ENCODE peak calls at places on chromosomes 16 and 17, in five cellular contexts. Y is Peyer's patch, F is mammary epithelial cell, D is lung, E is spleen. O is an unnamed sample. For H3K9me3, the result is how much of the 10 kb centered on the place peaks cover.

GRCh38 chr17:56834380-56835258 is 668 bp downstream of the DGKE start:
- DNase-seq in Y (peak), D (no peak), E (peak), F (peak), O (peak)

GRCh38 chr17:37828313-37829124 is 83.7 kb upstream of the HNF1B start:
- DNase-seq in D (no peak), E (no peak), F (no peak), Y (no peak), O (no peak)

GRCh38 chr17:77530591-77530990 is 389.8 kb downstream of the SEC14L1 start:
- DNase-seq in E (peak), Y (no peak), F (no peak), D (no peak), O (no peak)

GRCh38 chr16:49638696-49639629 is 216.9 kb downstream of the ZNF423 start:
- DNase-seq in E (peak), D (no peak), F (no peak), Y (no peak), O (peak)

GRCh38 chr16:59048876-59049275 is 314.8 kb upstream of the GOT2 start:
- DNase-seq in E (no peak), D (no peak), Y (no peak), F (no peak), O (no peak)

GRCh38 chr16:88781140-88782077 is 3.6 kb downstream of the PIEZO1 start:
- DNase-seq in F (no peak), D (no peak), E (peak), Y (peak), O (no peak)

GRCh38 chr16:51268237-51268636 is 117.2 kb upstream of the SALL1 start:
- DNase-seq in F (no peak), E (no peak), D (no peak), Y (no peak), O (no peak)

GRCh38 chr16:47687694-47688093 is 226.6 kb downstream of the PHKB start:
- DNase-seq in D (no peak), F (peak), Y (no peak), E (no peak), O (no peak)

GRCh38 chr17:35889818-35890773 is 9.9 kb upstream of the CCL5 start:
- DNase-seq in F (peak), E (no peak), D (no peak), Y (no peak), O (no peak)

GRCh38 chr17:76736349-76737081 is 616 bp downstream of the SRSF2 start:
- DNase-seq in Y (peak), D (peak), F (peak), E (peak), O (peak)

GRCh38 chr17:41975099-41976083 is 8.8 kb downstream of the CNP start:
- DNase-seq in E (peak), D (no peak), F (no peak), Y (no peak), O (no peak)

GRCh38 chr17:61371179-61371578 is 28.5 kb upstream of the TBX2 start:
- DNase-seq in Y (no peak), E (no peak), D (no peak), F (no peak), O (no peak)

GRCh38 chr17:37301288-37301687 is 74.5 kb upstream of the C17orf78 start:
- DNase-seq in D (no peak), Y (no peak), F (no peak), E (no peak), O (no peak)

GRCh38 chr16:22088642-22089041 is 3.7 kb upstream of the VWA3A start:
- DNase-seq in F (no peak), Y (no peak), D (no peak), E (no peak), O (no peak)

GRCh38 chr17:40062347-40063033 is at the start of gene THRA:
- DNase-seq in E (peak), F (no peak), D (peak), Y (peak), O (peak)

GRCh38 chr16:2009791-2010510 is at the start of gene ZNF598:
- DNase-seq in F (peak), D (peak), Y (peak), E (peak), O (peak)

GRCh38 chr17:35801583-35802224 is 6.3 kb upstream of the MMP28 start:
- DNase-seq in F (no peak), D (no peak), Y (peak), E (peak), O (peak)

GRCh38 chr17:80377798-80378197 is 37.2 kb upstream of the ENDOV start:
- DNase-seq in F (no peak), Y (no peak), E (peak), D (no peak), O (no peak)

GRCh38 chr16:30063893-30064745 is 1.4 kb upstream of the ALDOA start:
- DNase-seq in Y (peak), D (peak), F (no peak), E (peak), O (peak)

GRCh38 chr16:72847187-72848044 is 200.5 kb downstream of the ZFHX3 start:
- DNase-seq in Y (no peak), E (no peak), F (no peak), D (no peak), O (no peak)

GRCh38 chr16:85614338-85615013 is 1.4 kb downstream of the GSE1 start:
- DNase-seq in E (peak), D (no peak), F (no peak), Y (no peak), O (peak)

GRCh38 chr16:85613609-85614337 is 651 bp downstream of the GSE1 start:
- DNase-seq in Y (peak), E (peak), D (peak), F (no peak), O (peak)

GRCh38 chr16:85611455-85612190 is 1.5 kb upstream of the GSE1 start:
- DNase-seq in Y (peak), D (peak), E (peak), F (peak), O (peak)

GRCh38 chr16:85612191-85612800 is 826 bp upstream of the GSE1 start:
- DNase-seq in F (peak), Y (peak), E (peak), D (peak), O (peak)

DNA sequence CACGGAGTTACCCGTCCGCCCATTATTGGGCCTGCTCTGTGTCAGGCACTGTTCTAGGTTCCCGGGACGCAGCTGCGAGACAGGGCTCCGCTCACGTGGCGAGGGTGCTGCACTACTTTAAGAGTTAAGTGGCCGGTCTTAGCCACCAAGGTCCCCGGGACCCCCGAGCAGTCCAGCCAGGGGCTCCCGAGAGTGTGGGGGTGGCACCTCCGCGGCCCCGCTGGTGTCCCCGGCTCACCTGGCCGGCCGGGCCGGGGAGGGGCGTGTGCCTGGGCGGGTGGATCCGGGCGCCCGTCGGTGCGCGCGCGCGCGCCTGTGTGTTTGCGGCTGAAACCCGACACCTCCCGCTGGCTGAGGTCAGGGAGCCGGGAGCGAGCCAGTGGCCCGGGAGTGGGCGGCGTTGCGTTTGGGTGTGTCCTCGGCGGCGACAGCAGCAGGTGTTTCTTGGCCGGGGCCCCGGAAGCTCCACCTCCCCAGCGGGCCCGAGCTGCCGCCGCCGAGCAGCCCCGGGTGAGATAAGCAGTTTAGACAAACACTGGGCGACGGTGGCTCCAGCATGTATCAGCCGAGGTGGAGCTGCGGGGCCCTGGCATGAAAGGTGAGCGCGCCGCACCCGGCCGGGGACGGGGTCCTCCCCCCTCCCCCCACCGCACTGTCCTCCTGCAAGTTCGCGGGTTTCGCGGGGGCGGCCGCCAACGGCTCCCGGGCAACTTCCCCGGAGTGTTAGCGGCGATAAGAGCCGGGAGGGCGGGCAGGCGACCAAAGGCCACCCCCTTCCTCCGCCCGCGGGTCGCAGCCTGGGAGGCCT is at the start of gene GSE1:
- DNase-seq in E (peak), F (peak), Y (peak), D (peak), O (peak)
- H3K4me3 ChIP-seq in E (peak), F (peak), Y (peak), D (peak), O (peak)

GRCh38 chr17:64741038-64741641 is 79.0 kb upstream of the SMURF2 start:
- DNase-seq in F (peak), E (no peak), D (peak), Y (no peak), O (no peak)

GRCh38 chr17:64732336-64733006 is 70.4 kb upstream of the SMURF2 start:
- DNase-seq in D (no peak), Y (no peak), E (no peak), F (no peak), O (peak)

GRCh38 chr17:64739316-64740058 is 77.4 kb upstream of the SMURF2 start:
- DNase-seq in D (no peak), Y (no peak), F (peak), E (no peak), O (no peak)

GRCh38 chr17:64741924-64742670 is 80.0 kb upstream of the SMURF2 start:
- DNase-seq in F (no peak), Y (peak), D (peak), E (no peak), O (no peak)

DNA sequence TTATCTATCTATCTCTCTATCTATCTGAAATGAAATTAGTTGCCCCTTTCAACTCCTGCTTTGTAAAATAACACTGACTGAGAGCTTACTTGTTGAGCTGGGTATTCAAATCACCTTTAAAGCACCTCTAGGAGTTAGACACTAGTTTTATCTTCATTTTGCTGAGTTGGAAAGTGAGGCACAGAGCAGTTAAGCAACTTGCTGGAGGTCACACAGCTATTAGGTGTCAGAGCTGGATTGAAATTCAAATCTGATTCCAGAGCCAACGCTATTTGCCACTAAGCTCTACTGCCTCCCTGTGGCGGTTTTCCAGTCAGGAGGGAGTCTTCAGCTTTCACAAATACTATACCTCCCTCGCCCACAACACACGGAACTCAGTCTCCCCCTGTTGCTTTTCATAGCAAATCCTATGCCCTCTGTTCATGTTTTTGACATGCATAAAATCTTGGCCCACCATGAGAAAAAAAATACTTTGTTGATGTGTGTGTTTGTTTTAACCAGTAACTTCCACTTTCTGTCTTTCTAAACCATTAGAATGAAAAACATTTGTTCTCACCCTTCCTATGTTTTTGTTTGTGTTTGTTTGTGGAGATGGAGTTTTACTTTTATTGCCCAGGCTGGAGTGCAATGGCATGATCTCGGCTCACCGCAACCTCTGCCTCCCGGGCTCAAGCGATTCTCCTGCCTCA is 74.8 kb upstream of the SMURF2 start:
- DNase-seq in F (peak), Y (peak), E (no peak), D (no peak), O (no peak)
- TF ChIP-seq CTCF in F (peak), Y (peak), E (peak), D (peak), O (peak)

DNA sequence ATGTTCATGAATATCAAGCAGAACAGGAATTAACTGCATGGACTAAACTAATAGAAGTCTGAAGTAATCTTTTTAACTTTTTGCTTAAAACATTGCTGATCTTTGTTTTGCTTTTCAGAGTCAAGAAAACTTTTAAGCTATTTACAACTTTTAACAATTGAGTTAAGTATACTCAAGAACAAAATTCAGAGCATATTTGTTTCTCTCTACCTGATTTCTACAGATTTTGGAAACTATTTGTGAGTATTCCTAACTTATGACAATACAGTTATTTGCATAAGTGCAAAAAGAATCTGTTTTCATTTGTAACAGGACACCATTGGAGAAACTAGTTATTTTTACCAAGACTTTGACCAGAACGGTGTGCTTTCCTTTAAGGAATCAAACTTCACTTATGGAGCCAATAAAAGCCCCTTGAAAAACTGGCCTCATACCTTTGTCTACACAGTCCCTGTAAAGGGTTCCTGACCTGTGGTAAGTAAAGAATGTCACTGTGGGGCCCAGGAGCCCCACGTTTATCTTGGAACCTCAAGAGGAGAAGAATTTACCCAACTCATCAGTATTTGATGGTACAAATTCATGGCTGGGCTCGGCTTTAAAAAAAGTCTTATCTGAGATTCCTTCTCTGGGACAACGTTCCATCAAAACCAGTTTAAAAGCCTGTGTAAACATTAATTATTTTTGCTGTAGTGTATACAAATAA is 11.3 kb upstream of the LDHD start:
- DNase-seq in F (no peak), D (no peak), E (no peak), Y (no peak), O (no peak)
- H3K9me3 ChIP-seq in F (under half), D (under half), E (under half), Y (under half), O (under half)

DNA sequence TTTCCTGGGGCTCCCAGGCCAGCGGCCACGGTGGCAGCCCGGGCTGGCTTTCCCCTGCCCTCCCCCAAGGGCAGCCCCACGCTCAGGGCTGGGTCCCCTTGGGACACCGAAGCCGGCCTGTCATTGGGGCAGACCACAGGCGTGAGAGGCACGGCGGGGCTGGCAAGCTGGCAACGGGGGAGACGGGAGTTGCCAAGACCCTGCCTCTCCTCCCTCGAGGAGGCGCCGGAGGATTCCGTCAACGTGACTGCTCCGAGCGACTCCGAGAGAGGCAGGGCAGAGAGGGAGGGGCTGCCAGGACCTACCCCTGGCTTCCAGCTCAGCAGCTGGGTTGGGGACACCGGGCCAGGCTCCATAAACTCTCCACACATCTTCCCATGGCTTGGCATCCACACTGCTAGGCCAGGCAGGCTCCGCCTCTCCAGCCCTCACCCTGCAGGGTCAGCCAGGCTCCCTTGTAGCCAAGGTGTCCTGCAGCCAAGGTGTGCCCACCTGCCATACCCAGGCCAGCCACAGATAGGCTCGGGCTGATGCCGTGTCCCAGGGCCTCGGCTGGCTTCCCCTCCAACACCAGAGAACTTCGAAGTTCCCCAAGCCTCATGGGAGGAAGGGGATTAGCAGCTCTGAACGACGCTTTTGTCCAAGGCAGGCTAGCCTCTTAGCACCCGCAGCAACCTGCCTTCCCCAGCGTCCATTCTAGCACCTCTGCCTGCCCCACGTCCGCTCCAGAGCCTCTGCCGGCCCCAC is 25.5 kb downstream of the TIMM22 start:
- DNase-seq in E (no peak), D (no peak), Y (no peak), F (no peak), O (no peak)
- H3K4me3 ChIP-seq in E (no peak), D (no peak), Y (no peak), F (no peak), O (no peak)

GRCh38 chr17:29292992-29293889 is 707 bp downstream of the NUFIP2 start:
- DNase-seq in Y (peak), E (peak), D (peak), F (peak), O (peak)

GRCh38 chr17:29294580-29294900 is 592 bp upstream of the NUFIP2 start:
- DNase-seq in F (no peak), E (no peak), Y (no peak), D (no peak), O (no peak)

GRCh38 chr17:29295420-29295819 is 1.5 kb upstream of the NUFIP2 start:
- DNase-seq in Y (no peak), D (no peak), F (no peak), E (no peak), O (no peak)

GRCh38 chr17:29292071-29292991 is 1.6 kb downstream of the NUFIP2 start:
- DNase-seq in Y (peak), F (peak), D (peak), E (peak), O (peak)

GRCh38 chr17:29293890-29294579 is at the start of gene NUFIP2:
- DNase-seq in Y (peak), D (peak), E (peak), F (peak), O (peak)
- TF ChIP-seq CTCF in Y (no peak), D (no peak), E (no peak), F (no peak), O (no peak)

GRCh38 chr17:53499277-53499676 is 323.4 kb upstream of the KIF2B start:
- DNase-seq in F (no peak), Y (no peak), E (no peak), D (no peak), O (no peak)

GRCh38 chr17:53492532-53492931 is 330.2 kb upstream of the KIF2B start:
- DNase-seq in Y (no peak), D (no peak), E (no peak), F (no peak), O (no peak)

GRCh38 chr17:53490447-53490968 is 332.2 kb upstream of the KIF2B start:
- DNase-seq in E (no peak), Y (no peak), D (no peak), F (no peak), O (peak)

DNA sequence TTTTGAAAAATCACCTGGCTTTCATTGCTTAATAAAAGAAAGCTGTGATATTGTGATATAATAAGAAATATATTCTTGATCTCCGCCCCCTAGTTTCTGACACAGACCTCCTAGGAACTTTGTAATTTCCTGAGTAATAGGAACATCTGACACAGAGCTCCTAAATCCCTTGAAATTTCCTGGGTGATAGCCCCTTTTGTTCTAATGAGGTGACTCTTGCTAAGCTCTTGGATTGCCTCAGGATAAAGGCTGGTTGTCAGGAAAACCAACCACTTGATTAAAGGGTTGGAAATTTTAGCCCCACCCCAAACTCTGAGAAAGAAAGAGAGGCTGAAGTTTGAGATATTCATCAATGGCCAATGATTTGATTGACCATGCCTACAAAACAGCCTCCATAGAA is 326.4 kb upstream of the KIF2B start:
- DNase-seq in F (no peak), D (no peak), Y (no peak), E (no peak), O (no peak)
- H3K9me3 ChIP-seq in F (under half), D (under half), Y (under half), E (under half), O (under half)